ENCODE peak calls at places on chromosomes 4 and X, in five cellular contexts. S is upper lobe of left lung, A is cardiac muscle cell, Q is AG10803, M is fibroblast of mammary gland. G is an unnamed sample.
A peak's percentile ranks its signal among the peaks of the same experiment; 100 is the strongest.

GRCh38 chr4:52712172-52712990 is 38.8 kb downstream of the ERVMER34-1 start:
- DNase-seq in S (peak; percentile 98), A (peak; percentile 98), Q (peak; percentile 95), M (peak; percentile 93), G (peak; percentile 98)

GRCh38 chr4:148692242-148692641 is 250.0 kb upstream of the NR3C2 start:
- DNase-seq in A (no peak), Q (no peak), M (no peak), S (no peak), G (no peak)

GRCh38 chr4:189124791-189125190 is 815.9 kb upstream of the FRG1 start:
- DNase-seq in Q (no peak), A (no peak), S (no peak), M (no peak), G (no peak)

GRCh38 chrX:153411988-153412574 is 809 bp downstream of the ZFP92 start:
- DNase-seq in Q (no peak), S (no peak), A (no peak), M (no peak), G (no peak)

GRCh38 chr4:56804551-56804950 is 16.9 kb downstream of the SPINK2 start:
- DNase-seq in M (peak; percentile 40), Q (peak; percentile 60), S (no peak), A (peak; percentile 68), G (peak; percentile 83)

GRCh38 chr4:22483551-22483981 is 32.3 kb downstream of the ADGRA3 start:
- DNase-seq in M (peak; percentile 98), Q (peak; percentile 66), A (peak; percentile 65), S (no peak), G (peak; percentile 73)

GRCh38 chrX:153537526-153538295 is 20.3 kb downstream of the ATP2B3 start:
- DNase-seq in S (no peak), A (no peak), M (no peak), Q (no peak), G (no peak)

GRCh38 chr4:184097240-184097619 is 120.4 kb downstream of the ENPP6 start:
- DNase-seq in S (peak; percentile 39), A (peak; percentile 11), M (peak; percentile 35), Q (peak; percentile 9), G (no peak)

GRCh38 chr4:158182736-158183135 is 9.9 kb upstream of the GASK1B start:
- DNase-seq in Q (peak; percentile 38), M (no peak), A (no peak), S (no peak), G (no peak)

GRCh38 chr4:140688711-140689598 is 67.2 kb downstream of the TBC1D9 start:
- DNase-seq in Q (peak; percentile 21), S (no peak), A (peak; percentile 24), M (no peak), G (peak; percentile 18)

GRCh38 chrX:68652327-68652930 is 5.0 kb downstream of the STARD8 start:
- DNase-seq in M (peak; percentile 57), A (no peak), Q (no peak), S (no peak), G (peak; percentile 19)

GRCh38 chr4:78565971-78566372 is 14.4 kb downstream of the ANXA3 start:
- DNase-seq in A (peak; percentile 76), M (peak; percentile 62), S (no peak), Q (peak; percentile 73), G (no peak)

GRCh38 chr4:170030121-170030520 is 3.9 kb upstream of the MFAP3L start:
- DNase-seq in Q (peak; percentile 16), S (no peak), A (no peak), M (no peak), G (no peak)

GRCh38 chr4:140047017-140047640 is 106.9 kb downstream of the MAML3 start:
- DNase-seq in S (no peak), A (peak; percentile 67), M (peak; percentile 31), Q (no peak), G (peak; percentile 24)

GRCh38 chrX:71910526-71911022 is at the start of gene NHSL2:
- DNase-seq in M (peak; percentile 26), Q (peak; percentile 2), S (no peak), A (peak; percentile 16), G (no peak)

GRCh38 chr4:6272863-6273660 is 3.4 kb downstream of the WFS1 start:
- DNase-seq in Q (peak; percentile 74), S (peak; percentile 51), A (peak; percentile 72), M (peak; percentile 60), G (peak; percentile 88)

GRCh38 chr4:22510750-22511149 is 5.1 kb downstream of the ADGRA3 start:
- DNase-seq in Q (no peak), S (no peak), A (no peak), M (no peak), G (no peak)

GRCh38 chrX:50067435-50068292 is 133.1 kb downstream of the AKAP4 start:
- DNase-seq in M (peak; percentile 36), A (peak; percentile 51), Q (no peak), S (peak; percentile 65), G (peak; percentile 39)

GRCh38 chrX:45267007-45267406 is 66.3 kb upstream of the DIPK2B start:
- DNase-seq in A (no peak), M (no peak), Q (no peak), S (no peak), G (no peak)

GRCh38 chr4:623914-624626 is 1.3 kb upstream of the PDE6B start:
- DNase-seq in Q (no peak), A (no peak), M (no peak), S (no peak), G (no peak)

GRCh38 chr4:40205259-40206198 is 8.7 kb downstream of the RHOH start:
- DNase-seq in M (no peak), A (no peak), S (peak; percentile 40), Q (no peak), G (no peak)

GRCh38 chr4:7103031-7103598 is 35.3 kb upstream of the GRPEL1 start:
- DNase-seq in M (peak; percentile 59), S (peak; percentile 92), A (peak; percentile 83), Q (peak; percentile 74), G (peak; percentile 67)

GRCh38 chr4:121448231-121448630 is 67.4 kb upstream of the QRFPR start:
- DNase-seq in S (no peak), M (no peak), A (no peak), Q (no peak), G (no peak)

GRCh38 chrX:103329991-103330390 is at the start of gene TCEAL7:
- DNase-seq in A (peak; percentile 49), Q (peak; percentile 23), S (no peak), M (peak; percentile 49), G (peak; percentile 46)

GRCh38 chr4:3630136-3630933 is 98.1 kb upstream of the LRPAP1 start:
- DNase-seq in A (no peak), Q (no peak), M (no peak), S (no peak), G (no peak)

GRCh38 chr4:123102897-123103489 is 180.6 kb upstream of the NUDT6 start:
- DNase-seq in Q (peak; percentile 61), S (no peak), M (peak; percentile 70), A (peak; percentile 79), G (peak; percentile 73)

GRCh38 chrX:13836575-13836974 is 19.7 kb upstream of the GPM6B start:
- DNase-seq in Q (no peak), M (no peak), A (no peak), S (no peak), G (no peak)

GRCh38 chrX:13835825-13836224 is 18.9 kb upstream of the GPM6B start:
- DNase-seq in A (no peak), S (no peak), M (no peak), Q (no peak), G (no peak)

GRCh38 chrX:13837290-13837745 is 20.4 kb upstream of the GPM6B start:
- DNase-seq in M (peak; percentile 20), Q (no peak), A (no peak), S (no peak), G (peak; percentile 19)

GRCh38 chrX:13829995-13830394 is 13.1 kb upstream of the GPM6B start:
- DNase-seq in A (no peak), M (no peak), Q (no peak), S (no peak), G (no peak)

DNA sequence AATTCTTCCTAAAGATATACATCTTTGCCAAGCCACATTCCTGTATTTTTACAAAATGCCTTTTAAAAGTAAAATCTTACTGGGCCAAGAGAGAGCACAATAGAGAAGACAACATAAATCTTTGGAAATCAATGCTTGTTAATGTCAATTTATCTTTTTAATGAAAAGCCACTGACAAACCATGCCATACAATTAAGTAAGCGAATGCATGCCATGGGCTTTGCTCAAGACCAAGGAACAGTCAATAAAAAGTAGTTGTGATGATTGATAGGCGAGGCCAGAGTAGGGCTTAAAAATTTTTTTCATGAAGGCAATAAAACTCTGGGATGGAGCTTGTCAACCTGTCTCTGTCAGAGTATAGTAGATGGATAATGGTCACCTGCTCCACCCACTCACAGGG is 17.4 kb upstream of the GPM6B start:
- DNase-seq in A (no peak), Q (no peak), M (no peak), S (no peak), G (no peak)
- H3K4me3 ChIP-seq in A (no peak overlapping the region), Q (no peak overlapping the region), M (no peak overlapping the region), S (no peak overlapping the region), G (no peak overlapping the region)

DNA sequence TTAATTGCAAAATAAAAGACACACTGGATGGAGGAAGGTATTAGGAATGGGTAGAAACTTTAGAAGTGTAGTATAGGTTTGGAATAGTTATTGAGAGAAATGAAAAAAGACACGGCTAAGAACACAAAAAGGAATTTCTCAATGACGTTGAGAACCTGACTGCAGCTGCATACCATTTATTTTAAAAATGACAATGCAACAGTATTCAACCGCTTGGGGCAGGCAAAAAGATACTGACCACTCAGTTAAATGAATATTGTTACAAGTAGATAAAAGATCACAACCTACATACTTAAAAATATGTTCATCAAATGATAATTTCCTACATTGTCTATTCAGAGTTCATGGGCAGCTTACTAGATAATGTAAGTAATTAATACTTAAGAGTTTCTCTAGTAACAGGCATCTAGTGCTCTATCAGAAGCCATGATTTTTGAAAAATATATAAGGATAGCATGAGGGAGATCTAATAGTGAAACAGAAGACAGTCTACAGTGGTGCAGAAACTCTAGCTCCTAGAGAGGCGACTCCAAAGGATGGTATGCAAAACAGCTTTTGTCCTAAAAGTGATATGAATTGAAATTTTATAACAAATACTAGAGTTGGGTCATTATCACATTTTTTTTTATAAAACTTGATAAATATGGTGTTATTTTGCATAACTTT is 216.2 kb upstream of the VEGFC start:
- DNase-seq in S (no peak), A (no peak), M (peak; percentile 75), Q (no peak), G (no peak)
- TF ChIP-seq CTCF in S (no peak), A (no peak), M (peak; percentile 16), Q (no peak), G (no peak)

DNA sequence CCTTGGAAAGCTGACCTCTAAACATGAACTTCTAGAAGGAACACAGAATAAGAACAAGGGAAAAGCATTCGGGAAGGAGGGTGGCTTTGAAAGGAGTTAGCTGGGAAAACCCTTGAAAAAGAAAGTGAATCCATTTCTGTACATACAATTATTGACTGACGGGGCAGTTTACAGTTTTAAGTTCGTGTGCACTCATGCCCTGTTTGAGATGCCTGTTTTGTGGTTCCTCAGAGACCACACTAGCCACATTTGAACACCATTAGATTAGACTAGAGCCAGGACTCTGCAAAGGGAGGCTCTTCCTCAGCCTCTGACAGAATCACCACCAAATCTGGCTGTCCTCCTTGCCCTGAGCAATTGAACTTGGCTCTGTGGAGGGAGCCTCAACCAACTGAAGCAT is 158.3 kb downstream of the PALLD start:
- DNase-seq in M (no peak), A (no peak), S (no peak), Q (no peak), G (no peak)
- H3K4me3 ChIP-seq in M (no peak overlapping the region), A (no peak overlapping the region), S (no peak overlapping the region), Q (no peak overlapping the region), G (no peak overlapping the region)

DNA sequence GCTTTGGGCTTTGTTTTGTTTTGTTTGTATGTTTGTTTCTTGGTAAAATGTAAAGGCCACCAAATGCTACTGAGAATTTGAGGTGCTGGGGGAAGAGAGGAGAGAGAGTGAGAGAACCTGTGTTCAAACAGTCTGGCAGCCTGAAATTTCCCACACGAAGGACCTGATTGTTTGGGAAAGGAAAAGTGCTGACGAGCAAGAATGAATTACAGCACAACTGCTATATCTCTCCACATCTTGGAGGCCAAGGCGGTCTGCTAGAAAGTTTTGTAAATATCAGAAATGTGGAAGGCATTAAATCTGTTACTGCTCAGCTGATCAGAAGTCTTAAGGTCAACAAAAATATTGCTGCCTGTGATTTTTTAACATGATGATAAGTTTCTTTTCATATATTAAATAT is 170.5 kb downstream of the PALLD start:
- DNase-seq in S (no peak), M (no peak), A (no peak), Q (no peak), G (no peak)
- TF ChIP-seq CTCF in S (no peak), M (no peak), A (no peak), Q (no peak), G (no peak)